ENCODE peak calls at places on chromosomes 1 and 21, in five cellular contexts. One of them, this sample, is unnamed.

GRCh38 chr21:46212721-46213484 is 15.7 kb downstream of the LSS start:
- DNase-seq in esophagus muscularis mucosa: no peak
- DNase-seq in fibroblast of pulmonary artery: no peak
- DNase-seq in GM23338: no peak
- DNase-seq in CD4-positive, alpha-beta T cell: no peak
- DNase-seq in this sample: no peak

GRCh38 chr21:37916795-37917142 is 512 bp upstream of the KCNJ6 start:
- DNase-seq in esophagus muscularis mucosa: no peak
- DNase-seq in fibroblast of pulmonary artery: no peak
- DNase-seq in GM23338: peak
- DNase-seq in CD4-positive, alpha-beta T cell: no peak
- DNase-seq in this sample: no peak

GRCh38 chr21:45570826-45571601 is 28.8 kb upstream of the SLC19A1 start:
- DNase-seq in esophagus muscularis mucosa: no peak
- DNase-seq in fibroblast of pulmonary artery: no peak
- DNase-seq in GM23338: no peak
- DNase-seq in CD4-positive, alpha-beta T cell: no peak
- DNase-seq in this sample: no peak

GRCh38 chr1:171877711-171878110 is 36.4 kb downstream of the DNM3 start:
- DNase-seq in esophagus muscularis mucosa: no peak
- DNase-seq in fibroblast of pulmonary artery: no peak
- DNase-seq in GM23338: no peak
- DNase-seq in CD4-positive, alpha-beta T cell: no peak
- DNase-seq in this sample: no peak

GRCh38 chr1:68384872-68385390 is 64.8 kb downstream of the RPE65 start:
- DNase-seq in esophagus muscularis mucosa: no peak
- DNase-seq in fibroblast of pulmonary artery: peak
- DNase-seq in GM23338: no peak
- DNase-seq in CD4-positive, alpha-beta T cell: no peak
- DNase-seq in this sample: no peak

GRCh38 chr1:245802941-245803665 is 648.3 kb downstream of the KIF26B start:
- DNase-seq in esophagus muscularis mucosa: no peak
- DNase-seq in fibroblast of pulmonary artery: no peak
- DNase-seq in GM23338: no peak
- DNase-seq in CD4-positive, alpha-beta T cell: no peak
- DNase-seq in this sample: no peak

GRCh38 chr1:75765697-75766355 is 20.2 kb upstream of the RABGGTB start:
- DNase-seq in esophagus muscularis mucosa: no peak
- DNase-seq in fibroblast of pulmonary artery: peak
- DNase-seq in GM23338: no peak
- DNase-seq in CD4-positive, alpha-beta T cell: no peak
- DNase-seq in this sample: no peak

GRCh38 chr21:42593815-42594157 is 59.6 kb upstream of the PDE9A start:
- DNase-seq in esophagus muscularis mucosa: no peak
- DNase-seq in fibroblast of pulmonary artery: no peak
- DNase-seq in GM23338: no peak
- DNase-seq in CD4-positive, alpha-beta T cell: no peak
- DNase-seq in this sample: no peak

GRCh38 chr1:202288177-202288576 is 53.6 kb downstream of the UBE2T start:
- DNase-seq in esophagus muscularis mucosa: no peak
- DNase-seq in fibroblast of pulmonary artery: no peak
- DNase-seq in GM23338: no peak
- DNase-seq in CD4-positive, alpha-beta T cell: no peak
- DNase-seq in this sample: no peak

GRCh38 chr1:213466578-213466977 is 415.5 kb downstream of the RPS6KC1 start:
- DNase-seq in esophagus muscularis mucosa: no peak
- DNase-seq in fibroblast of pulmonary artery: no peak
- DNase-seq in GM23338: no peak
- DNase-seq in CD4-positive, alpha-beta T cell: no peak
- DNase-seq in this sample: no peak

GRCh38 chr1:7247683-7248401 is 462.6 kb downstream of the CAMTA1 start:
- DNase-seq in esophagus muscularis mucosa: no peak
- DNase-seq in fibroblast of pulmonary artery: no peak
- DNase-seq in GM23338: no peak
- DNase-seq in CD4-positive, alpha-beta T cell: no peak
- DNase-seq in this sample: no peak

GRCh38 chr1:165581926-165582325 is 38.1 kb downstream of the LRRC52 start:
- DNase-seq in esophagus muscularis mucosa: no peak
- DNase-seq in fibroblast of pulmonary artery: no peak
- DNase-seq in GM23338: no peak
- DNase-seq in CD4-positive, alpha-beta T cell: no peak
- DNase-seq in this sample: no peak

GRCh38 chr1:180522204-180522497 is 19.8 kb upstream of the ACBD6 start:
- DNase-seq in esophagus muscularis mucosa: peak
- DNase-seq in fibroblast of pulmonary artery: no peak
- DNase-seq in GM23338: peak
- DNase-seq in CD4-positive, alpha-beta T cell: no peak
- DNase-seq in this sample: no peak

GRCh38 chr1:2047749-2048729 is 2.2 kb upstream of the PRKCZ start:
- DNase-seq in esophagus muscularis mucosa: no peak
- DNase-seq in fibroblast of pulmonary artery: no peak
- DNase-seq in GM23338: peak
- DNase-seq in CD4-positive, alpha-beta T cell: no peak
- DNase-seq in this sample: no peak

GRCh38 chr1:221667504-221667903 is 74.4 kb downstream of the DUSP10 start:
- DNase-seq in esophagus muscularis mucosa: no peak
- DNase-seq in fibroblast of pulmonary artery: peak
- DNase-seq in GM23338: no peak
- DNase-seq in CD4-positive, alpha-beta T cell: no peak
- DNase-seq in this sample: no peak

GRCh38 chr1:205572426-205572825 is 59.4 kb downstream of the ELK4 start:
- DNase-seq in esophagus muscularis mucosa: no peak
- DNase-seq in fibroblast of pulmonary artery: no peak
- DNase-seq in GM23338: no peak
- DNase-seq in CD4-positive, alpha-beta T cell: no peak
- DNase-seq in this sample: no peak

GRCh38 chr21:43277481-43278351 is 108.9 kb downstream of the CRYAA start:
- DNase-seq in esophagus muscularis mucosa: no peak
- DNase-seq in fibroblast of pulmonary artery: no peak
- DNase-seq in GM23338: no peak
- DNase-seq in CD4-positive, alpha-beta T cell: no peak
- DNase-seq in this sample: no peak

GRCh38 chr1:29653886-29654450 is 417.6 kb downstream of the PTPRU start:
- DNase-seq in esophagus muscularis mucosa: peak
- DNase-seq in fibroblast of pulmonary artery: no peak
- DNase-seq in GM23338: no peak
- DNase-seq in CD4-positive, alpha-beta T cell: no peak
- DNase-seq in this sample: no peak

GRCh38 chr1:54791880-54792522 is 9.1 kb downstream of the TTC22 start:
- DNase-seq in esophagus muscularis mucosa: no peak
- DNase-seq in fibroblast of pulmonary artery: peak
- DNase-seq in GM23338: peak
- DNase-seq in CD4-positive, alpha-beta T cell: no peak
- DNase-seq in this sample: no peak

GRCh38 chr1:107525146-107525545 is 384.3 kb downstream of the NTNG1 start:
- DNase-seq in esophagus muscularis mucosa: no peak
- DNase-seq in fibroblast of pulmonary artery: no peak
- DNase-seq in GM23338: no peak
- DNase-seq in CD4-positive, alpha-beta T cell: no peak
- DNase-seq in this sample: no peak

GRCh38 chr21:31395268-31395667 is 51.2 kb upstream of the TIAM1 start:
- DNase-seq in esophagus muscularis mucosa: no peak
- DNase-seq in fibroblast of pulmonary artery: no peak
- DNase-seq in GM23338: no peak
- DNase-seq in CD4-positive, alpha-beta T cell: no peak
- DNase-seq in this sample: no peak

GRCh38 chr1:9244501-9245229 is 10.1 kb downstream of the H6PD start:
- DNase-seq in esophagus muscularis mucosa: no peak
- DNase-seq in fibroblast of pulmonary artery: peak
- DNase-seq in GM23338: no peak
- DNase-seq in CD4-positive, alpha-beta T cell: no peak
- DNase-seq in this sample: no peak

GRCh38 chr1:226702957-226703831 is 35.9 kb downstream of the ITPKB start:
- DNase-seq in esophagus muscularis mucosa: no peak
- DNase-seq in fibroblast of pulmonary artery: peak
- DNase-seq in GM23338: peak
- DNase-seq in CD4-positive, alpha-beta T cell: peak
- DNase-seq in this sample: peak

GRCh38 chr1:64686828-64687724 is 57.8 kb upstream of the RAVER2 start:
- DNase-seq in esophagus muscularis mucosa: no peak
- DNase-seq in fibroblast of pulmonary artery: peak
- DNase-seq in GM23338: peak
- DNase-seq in CD4-positive, alpha-beta T cell: no peak
- DNase-seq in this sample: no peak

GRCh38 chr1:207711285-207711684 is 40.6 kb upstream of the CD46 start:
- DNase-seq in esophagus muscularis mucosa: no peak
- DNase-seq in fibroblast of pulmonary artery: peak
- DNase-seq in GM23338: peak
- DNase-seq in CD4-positive, alpha-beta T cell: no peak
- DNase-seq in this sample: no peak

GRCh38 chr1:199124351-199124750 is 485.5 kb downstream of the PTPRC start:
- DNase-seq in esophagus muscularis mucosa: no peak
- DNase-seq in fibroblast of pulmonary artery: peak
- DNase-seq in GM23338: no peak
- DNase-seq in CD4-positive, alpha-beta T cell: no peak
- DNase-seq in this sample: no peak

GRCh38 chr21:38493549-38494253 is 4.6 kb downstream of the ERG start:
- DNase-seq in esophagus muscularis mucosa: peak
- DNase-seq in fibroblast of pulmonary artery: no peak
- DNase-seq in GM23338: no peak
- DNase-seq in CD4-positive, alpha-beta T cell: no peak
- DNase-seq in this sample: no peak

GRCh38 chr1:9730096-9730901 is 78.8 kb downstream of the PIK3CD start:
- DNase-seq in esophagus muscularis mucosa: no peak
- DNase-seq in fibroblast of pulmonary artery: no peak
- DNase-seq in GM23338: no peak
- DNase-seq in CD4-positive, alpha-beta T cell: no peak
- DNase-seq in this sample: no peak

GRCh38 chr1:107588321-107588720 is 376.7 kb downstream of the VAV3 start:
- DNase-seq in esophagus muscularis mucosa: no peak
- DNase-seq in fibroblast of pulmonary artery: no peak
- DNase-seq in GM23338: no peak
- DNase-seq in CD4-positive, alpha-beta T cell: no peak
- DNase-seq in this sample: no peak

GRCh38 chr21:42626171-42626570 is 27.2 kb upstream of the PDE9A start:
- DNase-seq in esophagus muscularis mucosa: no peak
- DNase-seq in fibroblast of pulmonary artery: no peak
- DNase-seq in GM23338: no peak
- DNase-seq in CD4-positive, alpha-beta T cell: no peak
- DNase-seq in this sample: no peak

GRCh38 chr1:29629814-29630516 is 393.6 kb downstream of the PTPRU start:
- DNase-seq in esophagus muscularis mucosa: peak
- DNase-seq in fibroblast of pulmonary artery: no peak
- DNase-seq in GM23338: no peak
- DNase-seq in CD4-positive, alpha-beta T cell: no peak
- DNase-seq in this sample: no peak

GRCh38 chr1:188240772-188241406 is 1412.1 kb downstream of the PLA2G4A start:
- DNase-seq in esophagus muscularis mucosa: no peak
- DNase-seq in fibroblast of pulmonary artery: no peak
- DNase-seq in GM23338: no peak
- DNase-seq in CD4-positive, alpha-beta T cell: no peak
- DNase-seq in this sample: no peak

GRCh38 chr1:6476483-6476882 is 10.5 kb upstream of the TNFRSF25 start:
- DNase-seq in esophagus muscularis mucosa: no peak
- DNase-seq in fibroblast of pulmonary artery: no peak
- DNase-seq in GM23338: no peak
- DNase-seq in CD4-positive, alpha-beta T cell: no peak
- DNase-seq in this sample: no peak

GRCh38 chr21:42314616-42315295 is 453 bp downstream of the TFF3 start:
- DNase-seq in esophagus muscularis mucosa: no peak
- DNase-seq in fibroblast of pulmonary artery: no peak
- DNase-seq in GM23338: no peak
- DNase-seq in CD4-positive, alpha-beta T cell: no peak
- DNase-seq in this sample: no peak

GRCh38 chr1:234602334-234603220 is 7.4 kb downstream of the IRF2BP2 start:
- DNase-seq in esophagus muscularis mucosa: no peak
- DNase-seq in fibroblast of pulmonary artery: peak
- DNase-seq in GM23338: no peak
- DNase-seq in CD4-positive, alpha-beta T cell: no peak
- DNase-seq in this sample: no peak

GRCh38 chr1:26833432-26834405 is 7.2 kb downstream of the ZDHHC18 start:
- DNase-seq in esophagus muscularis mucosa: no peak
- DNase-seq in fibroblast of pulmonary artery: no peak
- DNase-seq in GM23338: no peak
- DNase-seq in CD4-positive, alpha-beta T cell: peak
- DNase-seq in this sample: peak
- TF ChIP-seq CTCF in esophagus muscularis mucosa: no peak
- TF ChIP-seq CTCF in fibroblast of pulmonary artery: no peak
- TF ChIP-seq CTCF in GM23338: no peak
- TF ChIP-seq CTCF in CD4-positive, alpha-beta T cell: peak
- TF ChIP-seq CTCF in this sample: peak

GRCh38 chr1:169601096-169601881 is 15.0 kb upstream of the F5 start:
- DNase-seq in esophagus muscularis mucosa: peak
- DNase-seq in fibroblast of pulmonary artery: peak
- DNase-seq in GM23338: peak
- DNase-seq in CD4-positive, alpha-beta T cell: no peak
- DNase-seq in this sample: no peak
- TF ChIP-seq CTCF in esophagus muscularis mucosa: peak
- TF ChIP-seq CTCF in fibroblast of pulmonary artery: peak
- TF ChIP-seq CTCF in GM23338: peak
- TF ChIP-seq CTCF in CD4-positive, alpha-beta T cell: peak
- TF ChIP-seq CTCF in this sample: peak

DNA sequence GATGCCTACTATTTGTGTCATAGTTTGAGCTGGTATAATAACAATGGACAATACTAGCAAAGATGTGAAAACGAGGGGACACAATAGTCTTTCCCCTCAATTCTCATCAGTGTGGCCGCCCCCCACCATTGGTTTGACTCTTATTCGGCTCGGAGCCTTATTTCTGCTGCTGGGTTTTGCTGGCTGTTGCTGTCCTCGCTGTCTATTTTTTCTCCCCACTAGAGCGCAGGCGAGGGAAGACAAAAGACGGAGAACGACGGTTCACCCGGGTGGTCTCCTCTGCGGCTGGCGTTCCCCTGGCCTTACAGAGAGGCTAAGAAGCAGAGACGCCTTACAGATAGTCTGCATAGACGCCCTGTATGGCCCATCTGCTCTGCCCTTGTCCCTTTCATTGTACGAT is 19.4 kb downstream of the CLIC6 start:
- DNase-seq in esophagus muscularis mucosa: no peak
- DNase-seq in fibroblast of pulmonary artery: no peak
- DNase-seq in GM23338: peak
- DNase-seq in CD4-positive, alpha-beta T cell: no peak
- DNase-seq in this sample: peak
- TF ChIP-seq CTCF in esophagus muscularis mucosa: no peak
- TF ChIP-seq CTCF in fibroblast of pulmonary artery: no peak
- TF ChIP-seq CTCF in GM23338: peak
- TF ChIP-seq CTCF in CD4-positive, alpha-beta T cell: no peak
- TF ChIP-seq CTCF in this sample: peak

DNA sequence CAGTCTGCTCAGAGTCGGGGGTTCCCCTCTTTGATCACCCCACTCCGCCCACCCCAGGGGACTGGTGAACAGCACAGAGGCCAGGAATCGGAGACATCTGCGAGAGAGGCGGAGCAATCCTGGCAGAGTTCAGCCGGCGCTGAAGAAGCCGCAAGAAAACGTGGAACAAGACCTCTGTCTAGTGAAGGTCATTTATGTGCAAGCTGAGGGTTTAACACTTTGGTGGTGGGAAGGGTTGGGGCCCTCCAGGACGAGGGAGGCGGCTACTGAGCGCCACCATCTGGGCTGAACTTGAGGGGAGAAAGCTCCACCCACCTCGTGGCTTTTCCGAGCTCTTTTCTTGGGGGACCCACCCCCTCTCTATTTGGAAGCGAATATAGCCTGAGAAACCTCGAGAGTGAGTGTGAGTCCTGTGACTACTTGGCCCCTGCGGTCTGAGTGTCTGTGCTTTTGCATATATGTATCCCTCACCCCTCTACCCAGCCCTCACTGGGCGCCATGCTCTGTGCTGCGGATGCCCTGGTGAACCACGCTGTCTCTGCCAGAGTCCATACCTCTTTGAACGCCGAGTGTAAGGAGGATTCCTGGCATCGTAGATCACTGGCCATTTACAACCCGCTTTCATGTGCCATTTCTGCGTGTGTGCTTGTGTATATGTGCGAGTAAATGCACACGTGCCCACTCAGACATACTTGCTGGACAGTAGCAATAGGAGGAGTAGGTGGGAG is 1.2 kb upstream of the EPHA10 start:
- DNase-seq in esophagus muscularis mucosa: no peak
- DNase-seq in fibroblast of pulmonary artery: no peak
- DNase-seq in GM23338: peak
- DNase-seq in CD4-positive, alpha-beta T cell: no peak
- DNase-seq in this sample: no peak
- TF ChIP-seq CTCF in esophagus muscularis mucosa: no peak
- TF ChIP-seq CTCF in fibroblast of pulmonary artery: no peak
- TF ChIP-seq CTCF in GM23338: peak
- TF ChIP-seq CTCF in CD4-positive, alpha-beta T cell: no peak
- TF ChIP-seq CTCF in this sample: no peak

This sample was measured in natural killer cell.